ENCODE peak calls at places on chromosomes 11 and 22, in five cellular contexts. U is NT2/D1, Q is ovary, P is esophagus muscularis mucosa, Y is GM23248. H is an unnamed sample.

GRCh38 chr11:8596504-8597046 is 2.5 kb upstream of the STK33 start:
- DNase-seq in Y (no peak), U (no peak), Q (no peak), P (no peak), H (no peak)

GRCh38 chr22:46288846-46289243 is 7.8 kb upstream of the GTSE1 start:
- DNase-seq in P (no peak), U (no peak), Y (no peak), Q (no peak), H (no peak)

GRCh38 chr11:1224109-1224485 is 1.2 kb downstream of the MUC5B start:
- DNase-seq in Q (no peak), Y (no peak), U (no peak), P (no peak), H (no peak)

GRCh38 chr22:42684462-42685195 is 35.4 kb upstream of the CYB5R3 start:
- DNase-seq in Y (peak; percentile 56), U (no peak), Q (no peak), P (no peak), H (no peak)

GRCh38 chr22:25172153-25172552 is 27.5 kb upstream of the CRYBB3 start:
- DNase-seq in Q (no peak), P (no peak), Y (no peak), U (no peak), H (no peak)

GRCh38 chr11:71481101-71481960 is 28.3 kb downstream of the NADSYN1 start:
- DNase-seq in Y (no peak), Q (no peak), U (no peak), P (no peak), H (no peak)

GRCh38 chr11:92136792-92137191 is 87.8 kb upstream of the FAT3 start:
- DNase-seq in P (no peak), Q (no peak), U (no peak), Y (no peak), H (no peak)

GRCh38 chr22:20027966-20028854 is 7.3 kb downstream of the TANGO2 start:
- DNase-seq in Y (peak; percentile 45), Q (no peak), U (no peak), P (no peak), H (no peak)

GRCh38 chr11:14643697-14644395 is at the start of gene PDE3B:
- DNase-seq in Y (peak; percentile 60), U (peak; percentile 54), Q (peak; percentile 48), P (no peak), H (peak; percentile 86)

GRCh38 chr11:28442113-28442512 is 333.9 kb downstream of the METTL15 start:
- DNase-seq in P (no peak), U (no peak), Y (no peak), Q (no peak), H (no peak)

GRCh38 chr11:100434821-100435641 is 252.1 kb upstream of the ARHGAP42 start:
- DNase-seq in Q (no peak), Y (no peak), U (no peak), P (no peak), H (no peak)

GRCh38 chr22:26564181-26564580 is 25.8 kb downstream of the TPST2 start:
- DNase-seq in Q (no peak), Y (no peak), U (no peak), P (no peak), H (no peak)

GRCh38 chr11:235180-235997 is 753 bp downstream of the SIRT3 start:
- DNase-seq in Y (no peak), Q (no peak), P (no peak), U (no peak), H (no peak)

GRCh38 chr22:44522526-44523170 is 24.6 kb upstream of the RTL6 start:
- DNase-seq in Q (no peak), Y (no peak), P (peak; percentile 77), U (no peak), H (no peak)

GRCh38 chr11:35852056-35852455 is 91.8 kb upstream of the LDLRAD3 start:
- DNase-seq in U (no peak), Y (no peak), Q (no peak), P (peak; percentile 74), H (no peak)

GRCh38 chr11:85762226-85762625 is 48.7 kb downstream of the SYTL2 start:
- DNase-seq in U (no peak), Y (peak; percentile 29), Q (no peak), P (no peak), H (no peak)

GRCh38 chr11:3126207-3126865 is 38.8 kb downstream of the OSBPL5 start:
- DNase-seq in U (no peak), Y (no peak), Q (no peak), P (no peak), H (peak; percentile 56)
- H3K4me1 ChIP-seq in U (peaks cover 13% of the 10 kb centered on the region), Y (peaks cover 15% of the 10 kb centered on the region), Q (peaks cover 10% of the 10 kb centered on the region), P (peaks cover 72% of the 10 kb centered on the region), H (peaks cover 4% of the 10 kb centered on the region)

GRCh38 chr22:40966683-40967082 is 15.5 kb downstream of the RBX1 start:
- DNase-seq in P (no peak), U (no peak), Y (no peak), Q (no peak), H (no peak)
- H3K36me3 ChIP-seq in P (peaks cover 99% of the 10 kb centered on the region), U (peaks cover 67% of the 10 kb centered on the region), Y (peaks cover 59% of the 10 kb centered on the region), Q (no peaks in the 10 kb centered on the region), H (peaks cover 35% of the 10 kb centered on the region)

GRCh38 chr22:17471901-17472566 is 91.3 kb upstream of the SLC25A18 start:
- DNase-seq in Q (no peak), Y (peak; percentile 29), U (peak; percentile 16), P (no peak), H (no peak)
- H3K4me1 ChIP-seq in Q (no peaks in the 10 kb centered on the region), Y (no peaks in the 10 kb centered on the region), U (peaks cover 2% of the 10 kb centered on the region), P (peaks cover 4% of the 10 kb centered on the region), H (no peaks in the 10 kb centered on the region)

GRCh38 chr11:128759168-128759567 is 65.3 kb downstream of the FLI1 start:
- DNase-seq in P (no peak), Y (no peak), U (no peak), Q (no peak), H (no peak)
- H3K36me3 ChIP-seq in P (peaks cover 22% of the 10 kb centered on the region), Y (peaks cover 14% of the 10 kb centered on the region), U (no peaks in the 10 kb centered on the region), Q (no peaks in the 10 kb centered on the region), H (no peaks in the 10 kb centered on the region)

GRCh38 chr11:75147191-75147874 is 3.6 kb upstream of the SLCO2B1 start:
- DNase-seq in P (no peak), Q (no peak), U (no peak), Y (no peak), H (no peak)

GRCh38 chr11:75144716-75145014 is 6.2 kb upstream of the SLCO2B1 start:
- DNase-seq in Q (no peak), U (no peak), Y (no peak), P (no peak), H (no peak)

GRCh38 chr11:75146711-75147110 is 4.2 kb upstream of the SLCO2B1 start:
- DNase-seq in P (no peak), U (no peak), Y (no peak), Q (no peak), H (no peak)

GRCh38 chr11:75145196-75145971 is 5.5 kb upstream of the SLCO2B1 start:
- DNase-seq in P (no peak), Q (no peak), Y (no peak), U (no peak), H (no peak)

GRCh38 chr11:75145972-75146519 is 4.9 kb upstream of the SLCO2B1 start:
- DNase-seq in U (no peak), P (no peak), Y (no peak), Q (no peak), H (no peak)
- H3K4me1 ChIP-seq in U (peaks cover 5% of the 10 kb centered on the region), P (peaks cover 24% of the 10 kb centered on the region), Y (peaks cover 4% of the 10 kb centered on the region), Q (no peaks in the 10 kb centered on the region), H (peaks cover 10% of the 10 kb centered on the region)